ENCODE peak calls at places on chromosome 9, in seven cellular contexts. A, O, S, T, B, G and L are unnamed samples. For H3K36me3 and H3K9me2, the result is how much of the 10 kb centered on the place peaks cover.

GRCh38 chr9:72665421-72665820 is 144.0 kb downstream of the TMC1 start:
- DNase-seq in A (no peak), O (peak), S (no peak), T (no peak), B (peak), G (no peak), L (peak)

GRCh38 chr9:90219548-90220118 is 423.0 kb downstream of the DIRAS2 start:
- DNase-seq in A (no peak), O (peak), S (peak), T (no peak), B (peak), G (peak), L (peak)

GRCh38 chr9:118961857-118962256 is 407.4 kb downstream of the BRINP1 start:
- DNase-seq in A (no peak), O (peak), S (peak), T (no peak), B (no peak), G (no peak), L (peak)

GRCh38 chr9:133476531-133476930 is 2.4 kb downstream of the SLC2A6 start:
- DNase-seq in A (no peak), O (no peak), S (no peak), T (no peak), B (no peak), G (no peak), L (no peak)

GRCh38 chr9:70749066-70749465 is 334.6 kb upstream of the KLF9 start:
- DNase-seq in A (no peak), O (no peak), S (no peak), T (no peak), B (no peak), G (no peak), L (no peak)

GRCh38 chr9:101477214-101477613 is 41.6 kb upstream of the ALDOB start:
- DNase-seq in A (no peak), O (peak), S (no peak), T (no peak), B (peak), G (no peak), L (no peak)

GRCh38 chr9:127950513-127951210 is 13.0 kb upstream of the DPM2 start:
- DNase-seq in A (no peak), O (no peak), S (no peak), T (no peak), B (no peak), G (no peak), L (no peak)

GRCh38 chr9:94823710-94824109 is 97.2 kb downstream of the AOPEP start:
- DNase-seq in A (no peak), O (no peak), S (no peak), T (no peak), B (no peak), G (no peak), L (no peak)

GRCh38 chr9:1042466-1042865 is 7.7 kb upstream of the DMRT2 start:
- DNase-seq in A (peak), O (no peak), S (peak), T (no peak), B (no peak), G (no peak), L (no peak)

GRCh38 chr9:97415146-97415545 is 3.2 kb downstream of the TDRD7 start:
- DNase-seq in A (no peak), O (no peak), S (no peak), T (no peak), B (no peak), G (no peak), L (no peak)

GRCh38 chr9:130682490-130683121 is 11.0 kb upstream of the EXOSC2 start:
- DNase-seq in A (peak), O (peak), S (peak), T (peak), B (peak), G (peak), L (peak)

GRCh38 chr9:79140751-79141150 is 431.0 kb upstream of the TLE4 start:
- DNase-seq in A (no peak), O (no peak), S (no peak), T (no peak), B (peak), G (no peak), L (no peak)

GRCh38 chr9:36140086-36141084 is 3.9 kb downstream of the GLIPR2 start:
- DNase-seq in A (no peak), O (no peak), S (no peak), T (no peak), B (no peak), G (no peak), L (no peak)

GRCh38 chr9:6051511-6051950 is 36.1 kb upstream of the RANBP6 start:
- DNase-seq in A (no peak), O (no peak), S (no peak), T (no peak), B (no peak), G (peak), L (no peak)

GRCh38 chr9:128607642-128608350 is 48.9 kb downstream of the DYNC2I2 start:
- DNase-seq in A (no peak), O (peak), S (no peak), T (no peak), B (peak), G (no peak), L (no peak)

GRCh38 chr9:27094640-27095039 is 14.4 kb upstream of the TEK start:
- DNase-seq in A (no peak), O (peak), S (no peak), T (no peak), B (peak), G (no peak), L (no peak)

GRCh38 chr9:105144841-105145240 is 99.6 kb upstream of the SLC44A1 start:
- DNase-seq in A (no peak), O (no peak), S (no peak), T (no peak), B (no peak), G (no peak), L (no peak)

GRCh38 chr9:19298601-19299000 is 68.1 kb downstream of the DENND4C start:
- DNase-seq in A (no peak), O (no peak), S (no peak), T (no peak), B (no peak), G (no peak), L (no peak)

GRCh38 chr9:86708918-86709835 is 238.1 kb downstream of the GAS1 start:
- DNase-seq in A (no peak), O (no peak), S (no peak), T (no peak), B (no peak), G (no peak), L (no peak)

GRCh38 chr9:6545017-6545691 is 100.4 kb downstream of the GLDC start:
- DNase-seq in A (no peak), O (no peak), S (no peak), T (no peak), B (peak), G (no peak), L (no peak)

GRCh38 chr9:70893610-70894122 is 227.8 kb downstream of the TRPM3 start:
- DNase-seq in A (no peak), O (no peak), S (no peak), T (no peak), B (no peak), G (no peak), L (no peak)

GRCh38 chr9:128902351-128903078 is 18.3 kb upstream of the PHYHD1 start:
- DNase-seq in A (no peak), O (no peak), S (no peak), T (no peak), B (peak), G (peak), L (no peak)

GRCh38 chr9:101536938-101537337 is 3.3 kb downstream of the RNF20 start:
- DNase-seq in A (no peak), O (peak), S (peak), T (no peak), B (peak), G (peak), L (peak)

GRCh38 chr9:108512426-108513173 is 343.2 kb downstream of the ACTL7B start:
- DNase-seq in A (no peak), O (peak), S (peak), T (no peak), B (no peak), G (no peak), L (no peak)

GRCh38 chr9:131824953-131825495 is 85.1 kb upstream of the RAPGEF1 start:
- DNase-seq in A (no peak), O (no peak), S (no peak), T (no peak), B (no peak), G (no peak), L (no peak)

GRCh38 chr9:114308361-114308950 is 14.4 kb upstream of the ORM1 start:
- DNase-seq in A (no peak), O (no peak), S (no peak), T (no peak), B (no peak), G (no peak), L (no peak)

GRCh38 chr9:128009639-128010038 is 28.9 kb upstream of the EEIG1 start:
- DNase-seq in A (no peak), O (no peak), S (no peak), T (no peak), B (no peak), G (no peak), L (no peak)

GRCh38 chr9:12884736-12885395 is 110.0 kb downstream of the LURAP1L start:
- DNase-seq in A (peak), O (peak), S (peak), T (peak), B (peak), G (no peak), L (peak)

GRCh38 chr9:113892861-113893491 is 16.9 kb downstream of the ZNF618 start:
- DNase-seq in A (no peak), O (no peak), S (no peak), T (no peak), B (no peak), G (no peak), L (no peak)

GRCh38 chr9:87309236-87309635 is 188.4 kb upstream of the DAPK1 start:
- DNase-seq in A (no peak), O (no peak), S (no peak), T (no peak), B (no peak), G (no peak), L (no peak)

GRCh38 chr9:88746744-88747398 is 211.9 kb downstream of the NXNL2 start:
- DNase-seq in A (no peak), O (peak), S (peak), T (no peak), B (no peak), G (no peak), L (no peak)

GRCh38 chr9:94156549-94157407 is 72.5 kb downstream of the PTPDC1 start:
- DNase-seq in A (no peak), O (peak), S (no peak), T (no peak), B (peak), G (no peak), L (peak)

GRCh38 chr9:135513351-135513846 is 7.8 kb upstream of the LCN1 start:
- DNase-seq in A (no peak), O (no peak), S (no peak), T (no peak), B (no peak), G (no peak), L (no peak)

GRCh38 chr9:68750179-68750685 is 45.2 kb downstream of the PIP5K1B start:
- DNase-seq in A (no peak), O (no peak), S (no peak), T (no peak), B (no peak), G (no peak), L (no peak)

GRCh38 chr9:117411547-117411946 is 3.3 kb downstream of the ASTN2 start:
- DNase-seq in A (peak), O (peak), S (peak), T (no peak), B (peak), G (peak), L (peak)

GRCh38 chr9:75181748-75182147 is 93.4 kb downstream of the OSTF1 start:
- DNase-seq in A (no peak), O (peak), S (no peak), T (peak), B (peak), G (no peak), L (peak)

GRCh38 chr9:92142329-92142728 is 27.1 kb upstream of the SPTLC1 start:
- DNase-seq in A (no peak), O (no peak), S (no peak), T (no peak), B (no peak), G (no peak), L (no peak)

GRCh38 chr9:6852243-6852963 is 94.6 kb downstream of the KDM4C start:
- DNase-seq in A (no peak), O (peak), S (no peak), T (no peak), B (peak), G (no peak), L (no peak)

GRCh38 chr9:110875275-110875674 is 163.0 kb downstream of the LPAR1 start:
- DNase-seq in A (no peak), O (no peak), S (peak), T (no peak), B (no peak), G (no peak), L (no peak)

GRCh38 chr9:83036043-83036442 is 26.9 kb downstream of the RASEF start:
- DNase-seq in A (peak), O (no peak), S (no peak), T (no peak), B (no peak), G (no peak), L (no peak)

GRCh38 chr9:83032065-83032625 is 30.8 kb downstream of the RASEF start:
- DNase-seq in A (no peak), O (no peak), S (no peak), T (no peak), B (peak), G (no peak), L (no peak)

GRCh38 chr9:83034026-83034425 is 28.9 kb downstream of the RASEF start:
- DNase-seq in A (no peak), O (no peak), S (no peak), T (no peak), B (no peak), G (no peak), L (no peak)

GRCh38 chr9:83030391-83031107 is 32.4 kb downstream of the RASEF start:
- DNase-seq in A (no peak), O (peak), S (no peak), T (no peak), B (no peak), G (no peak), L (no peak)

DNA sequence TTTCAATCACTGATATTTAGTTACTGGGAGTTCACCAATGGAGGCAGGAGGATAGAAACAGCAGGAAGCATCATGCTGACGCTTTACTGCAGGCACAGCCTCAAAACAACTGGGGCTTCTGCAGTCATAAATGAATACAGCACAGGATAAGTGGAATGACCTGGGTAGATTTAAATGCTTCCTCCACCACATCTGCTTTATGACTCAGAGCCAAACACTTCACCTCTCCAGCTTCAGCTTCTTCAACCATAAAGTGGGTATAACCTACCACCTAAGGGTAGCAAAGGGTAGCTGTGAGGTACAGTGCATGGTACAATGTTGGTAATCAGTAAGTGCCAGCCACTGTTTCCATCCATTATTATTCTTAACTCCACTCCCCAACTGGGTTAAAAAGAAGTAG is 28.4 kb downstream of the RASEF start:
- DNase-seq in A (no peak), O (peak), S (no peak), T (no peak), B (peak), G (no peak), L (no peak)
- H3K36me3 ChIP-seq in A (under half), O (under half), S (under half), T (under half), B (under half), G (under half), L (under half)

DNA sequence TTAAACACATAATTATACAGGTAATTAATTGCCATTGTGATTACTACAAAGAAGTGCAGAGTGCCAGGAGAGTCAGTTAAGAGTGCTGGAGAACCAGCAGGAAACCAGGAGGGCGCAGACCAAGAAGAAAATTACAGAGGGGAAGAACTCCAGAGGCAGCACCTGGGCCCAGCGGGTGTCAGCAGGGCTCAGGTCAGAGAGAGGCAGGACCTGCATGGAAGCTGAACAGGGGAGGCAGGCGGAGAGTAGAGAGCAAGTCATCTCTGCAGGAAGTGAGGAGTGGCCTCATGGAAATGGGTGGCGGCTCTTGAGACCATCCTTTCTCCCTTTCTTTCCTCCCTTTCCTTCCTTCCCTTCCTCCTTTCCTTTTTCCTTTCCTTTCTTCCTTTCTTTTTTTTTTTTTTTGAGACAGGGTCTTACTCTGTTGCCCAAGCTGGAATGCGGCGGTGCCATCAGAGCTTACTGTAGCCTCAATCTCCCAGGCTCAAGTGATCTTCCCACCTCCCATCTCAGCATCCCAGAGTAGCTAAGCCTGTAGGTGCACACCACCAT is 4.0 kb upstream of the ZBTB34 start:
- DNase-seq in A (no peak), O (no peak), S (peak), T (no peak), B (no peak), G (no peak), L (no peak)
- H3K9me2 ChIP-seq in A (under half), O (under half), S (under half), T (under half), B (under half), G (under half), L (under half)

DNA sequence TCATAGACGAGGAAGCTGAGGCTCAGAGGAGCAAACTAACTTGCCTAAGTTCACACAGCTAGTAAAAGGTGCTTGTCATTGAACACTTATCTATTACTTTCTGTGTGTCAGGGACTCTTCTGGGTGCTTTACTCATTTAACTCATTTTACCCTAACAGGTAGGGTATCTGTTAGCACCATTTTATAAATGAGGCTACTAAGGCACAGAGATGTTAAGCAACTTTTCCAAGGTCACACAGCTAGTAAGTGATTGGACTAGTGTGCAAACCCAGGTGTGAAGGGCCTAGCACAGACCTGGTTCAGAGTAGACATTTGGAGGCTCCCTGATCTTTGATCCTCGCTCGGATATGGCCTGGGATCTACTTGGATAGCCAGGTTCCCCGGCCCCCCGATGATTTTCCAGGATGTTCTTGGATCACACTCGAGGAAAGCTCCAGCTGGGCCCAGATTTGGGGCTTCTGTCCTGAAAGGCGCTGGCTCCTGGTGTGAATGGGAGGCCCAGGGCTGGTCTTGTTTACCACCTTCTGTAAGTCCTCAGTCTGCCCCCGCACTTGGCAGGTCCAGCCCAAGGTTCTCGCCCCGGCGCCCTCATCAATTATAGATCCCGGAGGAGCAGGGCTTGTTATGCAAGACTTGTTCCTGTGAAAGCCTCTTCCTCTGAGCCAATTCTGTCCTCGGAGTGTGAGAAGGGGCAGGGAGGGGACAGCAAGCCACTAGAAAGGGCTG is 37.5 kb downstream of the GSN start:
- DNase-seq in A (no peak), O (peak), S (no peak), T (no peak), B (no peak), G (no peak), L (no peak)
- H3K36me3 ChIP-seq in A (under half), O (under half), S (under half), T (under half), B (under half), G (under half), L (under half)

GRCh38 chr9:84001621-84002020 is 21.0 kb downstream of the RMI1 start:
- DNase-seq in A (no peak), O (no peak), S (no peak), T (no peak), B (no peak), G (no peak), L (no peak)
- H3K9me2 ChIP-seq in A (under half), O (under half), S (under half), T (under half), B (under half), G (under half), L (under half)

DNA sequence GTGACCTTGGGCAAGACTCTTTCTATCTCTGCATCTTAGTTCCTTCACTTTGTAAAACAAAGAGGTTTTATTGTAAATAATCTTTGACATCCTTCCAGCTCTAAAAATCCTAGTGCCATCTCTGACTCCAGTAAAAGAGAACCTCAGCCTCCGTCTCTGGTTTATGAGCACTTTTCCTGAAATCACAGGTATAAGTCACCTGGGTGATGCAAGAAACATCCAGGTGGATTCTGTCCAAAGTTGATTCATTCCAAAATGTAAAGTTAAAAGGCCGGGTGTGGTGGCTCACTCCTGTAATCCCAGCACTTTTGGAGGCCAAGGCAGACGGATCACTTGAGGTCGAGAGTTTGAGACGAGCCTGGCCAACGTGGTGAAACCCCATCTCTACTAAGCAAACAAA is 21.1 kb upstream of the UBAP2 start:
- DNase-seq in A (no peak), O (no peak), S (no peak), T (no peak), B (peak), G (no peak), L (no peak)
- H3K36me3 ChIP-seq in A (under half), O (under half), S (under half), T (under half), B (under half), G (under half), L (under half)

GRCh38 chr9:17555362-17556054 is 23.4 kb upstream of the SH3GL2 start:
- DNase-seq in A (no peak), O (no peak), S (no peak), T (no peak), B (no peak), G (no peak), L (no peak)
- H3K9me2 ChIP-seq in A (under half), O (under half), S (under half), T (under half), B (under half), G (under half), L (under half)